ENCODE peak calls at places on chromosomes 12 and 14, in four cellular contexts. T is mesendoderm, F is uterus, B is lung. S is an unnamed sample.
A peak's percentile ranks its signal among the peaks of the same experiment; 100 is the strongest.

GRCh38 chr14:60721331-60722162 is 2.6 kb downstream of the SIX4 start:
- DNase-seq in T (peak; percentile 78), F (peak; percentile 42), B (peak; percentile 38), S (peak; percentile 65)

GRCh38 chr12:24133385-24133784 is 183.9 kb upstream of the SOX5 start:
- DNase-seq in T (peak; percentile 89), F (no peak), B (no peak), S (no peak)

GRCh38 chr14:29601559-29602109 is 326.0 kb downstream of the PRKD1 start:
- DNase-seq in T (no peak), F (no peak), B (no peak), S (no peak)

GRCh38 chr12:76123301-76124212 is 39.1 kb upstream of the NAP1L1 start:
- DNase-seq in T (no peak), F (no peak), B (no peak), S (no peak)

GRCh38 chr12:48815281-48816110 is 2.8 kb upstream of the CACNB3 start:
- DNase-seq in T (peak; percentile 91), F (peak; percentile 80), B (peak; percentile 82), S (no peak)

GRCh38 chr14:20499108-20499507 is 6.2 kb upstream of the RNASE10 start:
- DNase-seq in T (peak; percentile 75), F (no peak), B (no peak), S (no peak)

GRCh38 chr12:125198647-125199046 is 133.4 kb downstream of the AACS start:
- DNase-seq in T (no peak), F (no peak), B (no peak), S (no peak)

GRCh38 chr14:60090864-60091519 is 731 bp upstream of the PCNX4 start:
- DNase-seq in T (peak; percentile 36), F (peak; percentile 54), B (peak; percentile 66), S (peak; percentile 26)

GRCh38 chr14:71437870-71438269 is 494.4 kb upstream of the RGS6 start:
- DNase-seq in T (no peak), F (no peak), B (no peak), S (peak; percentile 11)

GRCh38 chr12:69330475-69331473 is 17.4 kb upstream of the LYZ start:
- DNase-seq in T (peak; percentile 64), F (no peak), B (no peak), S (peak; percentile 28)

GRCh38 chr14:106530423-106531107 is 1004.2 kb downstream of the TMEM121 start:
- DNase-seq in T (peak; percentile 9), F (no peak), B (no peak), S (peak; percentile 35)

GRCh38 chr12:53352331-53353258 is 16.4 kb upstream of the SP7 start:
- DNase-seq in T (peak; percentile 94), F (peak; percentile 83), B (peak; percentile 84), S (peak; percentile 82)

GRCh38 chr12:6302621-6303020 is 7.9 kb upstream of the PLEKHG6 start:
- DNase-seq in T (no peak), F (no peak), B (no peak), S (no peak)

GRCh38 chr12:59891180-59891579 is 295.4 kb downstream of the SLC16A7 start:
- DNase-seq in T (no peak), F (no peak), B (no peak), S (no peak)

GRCh38 chr12:113655479-113655878 is 183.8 kb upstream of the LHX5 start:
- DNase-seq in T (no peak), F (no peak), B (no peak), S (no peak)

GRCh38 chr14:54399560-54399959 is 2.8 kb downstream of the CDKN3 start:
- DNase-seq in T (no peak), F (no peak), B (no peak), S (no peak)

GRCh38 chr12:68259318-68259940 is 6.0 kb upstream of the IL22 start:
- DNase-seq in T (no peak), F (no peak), B (no peak), S (no peak)

GRCh38 chr14:104923596-104924420 is 871 bp upstream of the PLD4 start:
- DNase-seq in T (no peak), F (no peak), B (no peak), S (no peak)

DNA sequence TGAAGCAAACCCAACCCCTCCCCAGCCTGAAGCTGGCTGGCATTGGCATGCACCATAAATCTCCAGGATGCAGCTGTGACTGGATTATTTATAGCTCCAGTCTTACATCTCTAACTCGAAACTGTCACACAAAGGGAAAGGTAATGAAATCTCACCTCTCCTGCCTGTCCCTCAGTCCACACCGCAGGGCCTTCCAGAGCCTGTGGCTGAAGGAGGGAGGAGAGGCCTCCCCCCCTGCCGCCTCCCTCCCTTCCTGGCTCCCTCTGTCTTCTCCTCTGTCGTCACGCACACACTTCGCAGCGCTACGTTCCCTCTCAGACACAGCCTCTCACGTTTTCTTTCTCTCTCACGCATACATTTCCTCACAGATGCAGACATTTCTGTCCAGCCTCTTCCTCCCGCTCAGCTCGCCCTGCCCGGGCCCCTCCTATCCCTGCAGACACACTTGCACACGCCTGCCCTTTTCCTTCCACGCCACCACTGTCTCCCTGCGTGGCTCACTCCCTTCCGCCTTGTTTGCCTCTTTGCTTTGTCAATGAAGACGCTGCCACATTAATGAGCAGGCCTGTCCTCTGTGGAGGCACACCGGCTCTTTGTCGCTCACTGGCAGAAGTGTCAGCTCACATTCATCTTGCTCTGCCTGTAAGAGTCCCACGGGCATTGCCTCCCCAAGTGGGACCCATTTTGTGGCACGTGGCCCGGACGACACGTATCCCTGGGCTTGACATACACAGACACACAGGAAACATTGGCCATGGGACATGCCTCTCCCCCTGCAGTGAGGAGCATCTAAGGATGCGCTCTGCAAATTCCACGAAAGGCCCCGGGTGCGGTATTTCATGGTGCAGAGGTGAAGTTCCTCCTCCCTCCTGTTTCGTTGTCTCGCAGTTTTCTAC is 27.9 kb downstream of the IRF2BPL start:
- DNase-seq in T (no peak), F (peak; percentile 60), B (no peak), S (no peak)
- H3K4me3 ChIP-seq in T (no peak overlapping the region), F (no peak overlapping the region), B (no peak overlapping the region), S (no peak overlapping the region)

GRCh38 chr12:30730011-30730410 is 24.7 kb downstream of the CAPRIN2 start:
- DNase-seq in T (no peak), F (no peak), B (no peak), S (no peak)
- H3K36me3 ChIP-seq in T (peaks cover 2% of the 10 kb centered on the region), F (no peaks in the 10 kb centered on the region), B (peaks cover 5% of the 10 kb centered on the region), S (no peaks in the 10 kb centered on the region)

GRCh38 chr12:128994869-128995268 is 141.6 kb downstream of the GLT1D1 start:
- DNase-seq in T (no peak), F (no peak), B (no peak), S (no peak)
- H3K4me1 ChIP-seq in T (no peaks in the 10 kb centered on the region), F (no peaks in the 10 kb centered on the region), B (no peaks in the 10 kb centered on the region), S (no peaks in the 10 kb centered on the region)

DNA sequence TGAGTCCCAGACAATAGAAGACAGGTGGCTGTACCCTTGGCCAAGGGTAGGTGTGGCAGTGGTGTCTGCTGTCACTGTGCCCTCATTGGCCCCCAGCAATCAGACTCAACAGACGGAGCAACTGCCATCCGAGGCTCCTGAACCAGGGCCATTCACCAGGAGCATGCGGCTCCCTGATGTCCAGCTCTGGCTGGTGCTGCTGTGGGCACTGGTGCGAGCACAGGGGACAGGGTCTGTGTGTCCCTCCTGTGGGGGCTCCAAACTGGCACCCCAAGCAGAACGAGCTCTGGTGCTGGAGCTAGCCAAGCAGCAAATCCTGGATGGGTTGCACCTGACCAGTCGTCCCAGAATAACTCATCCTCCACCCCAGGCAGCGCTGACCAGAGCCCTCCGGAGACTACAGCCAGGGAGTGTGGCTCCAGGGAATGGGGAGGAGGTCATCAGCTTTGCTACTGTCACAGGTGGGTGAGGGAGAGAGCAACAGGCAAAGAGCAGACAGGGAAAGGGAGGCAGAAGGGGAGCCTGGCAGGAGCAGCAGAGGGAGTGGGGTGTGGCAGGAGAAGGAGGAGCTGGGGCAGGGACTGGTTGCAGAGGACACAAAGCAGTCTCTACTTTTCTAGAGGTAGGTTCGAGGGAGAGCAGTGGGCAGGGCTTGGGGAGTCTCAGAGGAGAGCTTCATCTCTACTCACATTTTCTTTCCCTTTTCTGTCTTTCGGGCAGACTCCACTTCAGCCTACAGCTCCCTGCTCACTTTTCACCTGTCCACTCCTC is 452 bp downstream of the INHBE start:
- DNase-seq in T (peak; percentile 51), F (no peak), B (no peak), S (no peak)
- H3K4me3 ChIP-seq in T (peak overlapping the region; percentile 4), F (no peak overlapping the region), B (no peak overlapping the region), S (peak overlapping the region; percentile 20)

GRCh38 chr12:62536546-62536945 is 69.9 kb downstream of the MON2 start:
- DNase-seq in T (no peak), F (no peak), B (no peak), S (no peak)
- H3K36me3 ChIP-seq in T (no peaks in the 10 kb centered on the region), F (no peaks in the 10 kb centered on the region), B (peaks cover 11% of the 10 kb centered on the region), S (peaks cover 16% of the 10 kb centered on the region)